ENCODE peak calls at places on chromosomes 13 and 19, in ten cellular contexts. M is AG10803, X is fibroblast of the aortic adventitia, P is HFFc6, Q is stomach, A is ovary, I is HFF-Myc, C is astrocyte of the spinal cord, D is H9, U is GM23338. N is an unnamed sample.

GRCh38 chr19:27794444-27795042 is 1418.4 kb downstream of the UQCRFS1 start:
- DNase-seq in M (peak; percentile 40), X (peak; percentile 46), P (peak; percentile 44), Q (no peak), A (no peak), I (no peak), C (peak; percentile 20), D (peak; percentile 59), U (peak; percentile 69), N (peak; percentile 38)

GRCh38 chr13:81020010-81020409 is 679.1 kb upstream of the SPRY2 start:
- DNase-seq in M (no peak), X (no peak), P (no peak), Q (no peak), A (no peak), I (no peak), C (no peak), D (no peak), U (no peak), N (no peak)

GRCh38 chr13:30346159-30346788 is 38.9 kb upstream of the KATNAL1 start:
- DNase-seq in M (no peak), X (no peak), P (no peak), Q (peak; percentile 59), A (no peak), I (no peak), C (no peak), D (no peak), U (no peak), N (no peak)

GRCh38 chr13:113991191-113991669 is 17.4 kb upstream of the C13orf46 start:
- DNase-seq in M (no peak), X (no peak), P (no peak), Q (no peak), A (no peak), I (no peak), C (no peak), D (no peak), U (no peak), N (no peak)

GRCh38 chr13:75934889-75935288 is 298.8 kb downstream of the LMO7 start:
- DNase-seq in M (peak; percentile 23), X (peak; percentile 11), P (peak; percentile 28), Q (no peak), A (no peak), I (no peak), C (peak; percentile 61), D (no peak), U (no peak), N (no peak)

GRCh38 chr19:37997911-37998344 is 90.9 kb downstream of the SIPA1L3 start:
- DNase-seq in M (peak; percentile 92), X (peak; percentile 98), P (peak; percentile 96), Q (no peak), A (no peak), I (peak; percentile 88), C (peak; percentile 86), D (no peak), U (no peak), N (no peak)

GRCh38 chr13:54226866-54227265 is 1198.3 kb downstream of the OLFM4 start:
- DNase-seq in M (no peak), X (no peak), P (no peak), Q (no peak), A (no peak), I (no peak), C (no peak), D (no peak), U (no peak), N (no peak)

GRCh38 chr13:112487127-112487517 is 100.8 kb downstream of the TUBGCP3 start:
- DNase-seq in M (no peak), X (no peak), P (no peak), Q (no peak), A (no peak), I (no peak), C (no peak), D (no peak), U (no peak), N (no peak)

GRCh38 chr13:66875264-66875663 is 354.9 kb downstream of the PCDH9 start:
- DNase-seq in M (no peak), X (no peak), P (no peak), Q (no peak), A (no peak), I (no peak), C (no peak), D (no peak), U (no peak), N (no peak)

GRCh38 chr13:40406405-40407138 is 259.9 kb downstream of the FOXO1 start:
- DNase-seq in M (peak; percentile 64), X (peak; percentile 63), P (peak; percentile 86), Q (no peak), A (no peak), I (peak; percentile 65), C (peak; percentile 71), D (no peak), U (no peak), N (no peak)

GRCh38 chr19:35204799-35205732 is 23.5 kb downstream of the FAM187B start:
- DNase-seq in M (no peak), X (no peak), P (no peak), Q (no peak), A (no peak), I (no peak), C (no peak), D (peak; percentile 57), U (peak; percentile 64), N (no peak)

GRCh38 chr19:1811472-1811894 is 593 bp downstream of the ATP8B3 start:
- DNase-seq in M (peak; percentile 41), X (peak; percentile 46), P (peak; percentile 68), Q (peak; percentile 83), A (peak; percentile 74), I (no peak), C (peak; percentile 50), D (no peak), U (no peak), N (no peak)

GRCh38 chr13:31073859-31074718 is 87.6 kb downstream of the HSPH1 start:
- DNase-seq in M (peak; percentile 34), X (peak; percentile 34), P (peak; percentile 61), Q (no peak), A (no peak), I (no peak), C (peak; percentile 18), D (no peak), U (no peak), N (no peak)

GRCh38 chr13:98050041-98050466 is 92.8 kb upstream of the FARP1 start:
- DNase-seq in M (no peak), X (no peak), P (peak; percentile 29), Q (no peak), A (no peak), I (no peak), C (peak; percentile 14), D (no peak), U (no peak), N (no peak)
- TF ChIP-seq CTCF in M (no peak), X (no peak), P (no peak), Q (no peak), A (no peak), I (no peak), C (no peak), D (no peak), U (no peak), N (no peak)

GRCh38 chr19:11014403-11014911 is 53.6 kb downstream of the SMARCA4 start:
- DNase-seq in M (no peak), X (no peak), P (no peak), Q (no peak), A (no peak), I (no peak), C (no peak), D (peak; percentile 47), U (peak; percentile 45), N (no peak)
- TF ChIP-seq CTCF in M (no peak), X (no peak), P (peak; percentile 13), Q (no peak), A (no peak), I (no peak), C (no peak), D (peak; percentile 45), U (peak; percentile 8), N (no peak)

GRCh38 chr13:51240178-51240577 is 18.0 kb downstream of the FAM124A start:
- DNase-seq in M (no peak), X (no peak), P (no peak), Q (no peak), A (no peak), I (no peak), C (no peak), D (no peak), U (no peak), N (no peak)
- TF ChIP-seq CTCF in M (no peak), X (no peak), P (no peak), Q (no peak), A (no peak), I (no peak), C (no peak), D (no peak), U (no peak), N (no peak)

GRCh38 chr13:38350114-38350617 is 515 bp downstream of the UFM1 start:
- DNase-seq in M (peak; percentile 54), X (no peak), P (peak; percentile 20), Q (peak; percentile 74), A (peak; percentile 61), I (no peak), C (no peak), D (no peak), U (peak; percentile 51), N (peak; percentile 51)
- TF ChIP-seq CTCF in M (peak; percentile 3), X (no peak), P (no peak), Q (no peak), A (no peak), I (no peak), C (no peak), D (no peak), U (no peak), N (no peak)

GRCh38 chr13:74015137-74015536 is 119.1 kb downstream of the KLF12 start:
- DNase-seq in M (no peak), X (peak; percentile 8), P (peak; percentile 4), Q (no peak), A (no peak), I (no peak), C (no peak), D (no peak), U (peak; percentile 43), N (no peak)
- TF ChIP-seq CTCF in M (no peak), X (peak; percentile 36), P (peak; percentile 71), Q (no peak), A (no peak), I (no peak), C (peak; percentile 25), D (peak; percentile 53), U (peak; percentile 47), N (peak; percentile 20)

GRCh38 chr13:33352023-33352422 is 66.5 kb upstream of the STARD13 start:
- DNase-seq in M (no peak), X (no peak), P (no peak), Q (no peak), A (no peak), I (no peak), C (no peak), D (no peak), U (no peak), N (no peak)

GRCh38 chr13:33352520-33352919 is 67.0 kb upstream of the STARD13 start:
- DNase-seq in M (no peak), X (no peak), P (no peak), Q (no peak), A (no peak), I (no peak), C (no peak), D (no peak), U (no peak), N (no peak)

GRCh38 chr13:33353646-33354045 is 68.1 kb upstream of the STARD13 start:
- DNase-seq in M (no peak), X (no peak), P (no peak), Q (no peak), A (no peak), I (no peak), C (no peak), D (no peak), U (no peak), N (no peak)

GRCh38 chr13:33351324-33351723 is 65.8 kb upstream of the STARD13 start:
- DNase-seq in M (peak; percentile 57), X (peak; percentile 68), P (peak; percentile 49), Q (no peak), A (no peak), I (no peak), C (peak; percentile 65), D (no peak), U (no peak), N (no peak)

GRCh38 chr13:33353210-33353609 is 67.7 kb upstream of the STARD13 start:
- DNase-seq in M (no peak), X (no peak), P (no peak), Q (no peak), A (no peak), I (no peak), C (no peak), D (no peak), U (no peak), N (no peak)
- TF ChIP-seq CTCF in M (no peak), X (no peak), P (no peak), Q (no peak), A (no peak), I (no peak), C (no peak), D (no peak), U (no peak), N (no peak)